ENCODE peak calls at places on chromosomes 5 and 9, in four cellular contexts. E is NCI-H1417 treated with DMSO at 0.1 percent for 48 hours; U is fibroblast of the aortic adventitia; B is stimulated activated CD8-positive, alpha-beta memory T cell treated with anti-CD3 and anti-CD28 coated beads, Interleukin-2, amount 100 ng/mL, for 48 hours. H is an unnamed sample.

GRCh38 chr9:106400170-106400569 is 462.8 kb upstream of the ZNF462 start:
- DNase-seq in E (no peak), U (no peak), B (no peak), H (no peak)

GRCh38 chr5:65157906-65158603 is 323.7 kb downstream of the ADAMTS6 start:
- DNase-seq in E (no peak), U (no peak), B (no peak), H (no peak)

GRCh38 chr5:66246621-66247020 is 102.5 kb downstream of the SREK1 start:
- DNase-seq in E (no peak), U (peak), B (no peak), H (peak)

GRCh38 chr9:121267689-121268597 is at the start of gene GSN:
- DNase-seq in E (no peak), U (peak), B (peak), H (no peak)

GRCh38 chr5:72412283-72413055 is 92.3 kb downstream of the PTCD2 start:
- DNase-seq in E (no peak), U (peak), B (no peak), H (peak)

GRCh38 chr9:134541373-134541747 is 100.2 kb upstream of the COL5A1 start:
- DNase-seq in E (no peak), U (no peak), B (no peak), H (no peak)

GRCh38 chr5:11143456-11144267 is 382.6 kb upstream of the DAP start:
- DNase-seq in E (no peak), U (no peak), B (no peak), H (no peak)

GRCh38 chr5:159814810-159815585 is 101.3 kb upstream of the ADRA1B start:
- DNase-seq in E (no peak), U (peak), B (no peak), H (no peak)

GRCh38 chr9:93697352-93698139 is 121.2 kb downstream of the PHF2 start:
- DNase-seq in E (peak), U (no peak), B (no peak), H (no peak)

GRCh38 chr9:127004946-127005769 is 90.6 kb downstream of the RALGPS1 start:
- DNase-seq in E (no peak), U (peak), B (peak), H (no peak)

GRCh38 chr5:11334404-11334803 is 569.8 kb downstream of the CTNND2 start:
- DNase-seq in E (no peak), U (no peak), B (no peak), H (no peak)